ENCODE peak calls at places on chromosomes 6 and 20, in four cellular contexts. B is GM12891, X is GM12878, L is SK-N-SH. V is an unnamed sample.
A peak's percentile ranks its signal among the peaks of the same experiment; 100 is the strongest.

GRCh38 chr6:106750146-106750900 is 120.9 kb downstream of the QRSL1 start:
- DNase-seq in B (no peak), X (no peak), L (no peak), V (no peak)

GRCh38 chr6:3372912-3373554 is 83.8 kb downstream of the SLC22A23 start:
- DNase-seq in B (no peak), X (no peak), L (no peak), V (no peak)

GRCh38 chr6:4071330-4071729 is 7.6 kb downstream of the FAM217A start:
- DNase-seq in B (no peak), X (no peak), L (no peak), V (no peak)

GRCh38 chr20:57693670-57694329 is 16.0 kb downstream of the PMEPA1 start:
- DNase-seq in B (no peak), X (no peak), L (no peak), V (no peak)

GRCh38 chr6:20572940-20573339 is 38.7 kb downstream of the CDKAL1 start:
- DNase-seq in B (no peak), X (no peak), L (no peak), V (no peak)

GRCh38 chr6:90209527-90209926 is 87.1 kb downstream of the BACH2 start:
- DNase-seq in B (no peak), X (no peak), L (no peak), V (no peak)

GRCh38 chr6:44097782-44098317 is 29.4 kb downstream of the MRPL14 start:
- DNase-seq in B (no peak), X (no peak), L (no peak), V (no peak)

GRCh38 chr6:7821426-7821825 is 89.2 kb downstream of the TXNDC5 start:
- DNase-seq in B (no peak), X (no peak), L (no peak), V (no peak)

GRCh38 chr6:44039191-44039719 is 88.0 kb downstream of the MRPL14 start:
- DNase-seq in B (no peak), X (no peak), L (no peak), V (no peak)

GRCh38 chr6:101439790-101440189 is 46.3 kb downstream of the GRIK2 start:
- DNase-seq in B (no peak), X (no peak), L (no peak), V (no peak)

DNA sequence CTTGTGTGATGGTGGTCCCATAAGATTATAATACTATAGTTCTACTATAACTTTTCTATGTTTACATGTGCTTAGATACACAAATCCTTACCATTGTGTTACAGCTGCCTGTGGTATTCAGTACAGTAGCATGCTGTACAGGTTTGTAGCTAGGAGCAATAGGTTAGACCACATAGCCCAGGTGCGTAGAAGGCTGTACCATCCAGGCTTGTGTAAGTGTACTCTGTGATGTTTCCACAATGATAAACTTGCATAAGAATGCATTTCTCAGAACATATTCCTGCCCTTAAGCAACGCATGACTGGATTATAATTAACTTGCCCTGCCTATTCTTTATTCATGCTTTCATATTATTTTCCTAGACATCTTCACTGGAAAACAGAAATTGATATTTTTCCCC is 7.0 kb upstream of the CTAGE9 start:
- DNase-seq in B (no peak), X (no peak), L (no peak), V (no peak)
- TF ChIP-seq TAF1 in B (no peak), X (no peak), L (no peak), V (no peak)

GRCh38 chr6:27864906-27865883 is 47.0 kb downstream of the OR2B2 start:
- DNase-seq in B (peak; percentile 43), X (peak; percentile 99), L (peak; percentile 85), V (peak; percentile 51)
- TF ChIP-seq TAF1 in B (no peak), X (peak; percentile 33), L (peak; percentile 69), V (no peak)

GRCh38 chr6:49457771-49458170 is 5.3 kb downstream of the MMUT start:
- DNase-seq in B (no peak), X (no peak), L (no peak), V (no peak)
- TF ChIP-seq TAF1 in B (no peak), X (no peak), L (no peak), V (no peak)

DNA sequence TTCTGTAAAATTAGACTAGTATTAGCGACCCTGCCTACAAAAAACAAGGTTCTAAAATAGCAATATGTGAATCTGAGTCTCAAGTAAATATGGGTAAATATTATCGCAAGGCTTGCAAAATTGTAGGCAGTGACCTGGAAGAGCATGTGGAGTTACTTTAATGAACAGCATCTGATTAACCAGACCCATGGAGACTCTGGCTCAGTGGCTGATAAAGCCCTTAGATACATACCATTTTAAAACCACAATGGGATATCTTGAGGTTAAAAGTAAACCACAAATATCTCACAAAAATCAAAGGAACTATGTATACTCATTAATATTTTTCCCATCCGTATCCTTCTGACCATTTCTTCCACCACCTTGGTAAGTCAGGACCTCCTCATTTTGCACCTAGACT is 187.0 kb downstream of the MTFR2 start:
- DNase-seq in B (no peak), X (no peak), L (no peak), V (no peak)
- TF ChIP-seq TAF1 in B (no peak), X (no peak), L (no peak), V (no peak)

GRCh38 chr6:40506956-40507355 is 80.2 kb downstream of the LRFN2 start:
- DNase-seq in B (no peak), X (no peak), L (no peak), V (no peak)
- TF ChIP-seq TAF1 in B (no peak), X (no peak), L (no peak), V (no peak)

GRCh38 chr20:46073443-46073842 is 16.3 kb downstream of the NCOA5 start:
- DNase-seq in B (no peak), X (no peak), L (no peak), V (no peak)

GRCh38 chr20:46074006-46074405 is 15.8 kb downstream of the NCOA5 start:
- DNase-seq in B (no peak), X (no peak), L (no peak), V (no peak)

GRCh38 chr20:46070215-46070910 is 19.4 kb downstream of the NCOA5 start:
- DNase-seq in B (no peak), X (no peak), L (no peak), V (no peak)

GRCh38 chr20:46073024-46073423 is 16.7 kb downstream of the NCOA5 start:
- DNase-seq in B (no peak), X (no peak), L (no peak), V (no peak)

GRCh38 chr20:46071573-46071972 is 18.2 kb downstream of the NCOA5 start:
- DNase-seq in B (no peak), X (no peak), L (no peak), V (no peak)
- TF ChIP-seq TAF1 in B (no peak), X (no peak), L (no peak), V (no peak)

DNA sequence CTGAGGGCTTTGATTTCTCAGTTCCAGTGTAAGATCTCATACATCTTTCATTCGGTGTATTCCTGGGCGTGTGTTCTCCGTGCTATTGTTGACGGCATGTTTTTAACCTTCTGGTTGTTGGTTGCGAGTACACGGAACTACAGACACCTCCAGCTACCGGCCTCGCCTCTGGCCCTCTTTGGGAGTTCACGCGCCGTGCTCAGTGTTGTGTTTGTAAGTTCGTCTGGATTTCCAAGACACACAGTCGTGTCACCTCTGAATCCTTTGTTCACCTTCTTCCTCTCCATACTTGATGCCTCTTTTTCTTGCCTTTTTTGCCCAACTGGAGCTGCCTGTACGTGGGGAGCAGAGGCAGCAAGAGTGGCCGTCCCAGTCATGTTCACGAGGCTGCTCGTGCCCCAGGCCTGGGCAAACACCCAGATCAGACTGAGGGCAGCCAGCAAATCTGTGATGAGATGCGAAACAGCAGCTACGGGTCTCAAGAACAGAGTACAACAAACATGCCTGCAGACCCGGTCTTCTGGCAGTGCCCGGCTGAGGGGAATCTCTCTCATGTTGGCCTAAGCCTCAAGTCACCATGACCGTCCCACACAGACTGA is 92.7 kb downstream of the TAF4 start:
- DNase-seq in B (no peak), X (no peak), L (no peak), V (no peak)
- TF ChIP-seq TAF1 in B (no peak), X (no peak), L (no peak), V (no peak)

GRCh38 chr6:19298422-19298821 is 538.7 kb upstream of the ID4 start:
- DNase-seq in B (no peak), X (no peak), L (no peak), V (no peak)

GRCh38 chr6:19301980-19302379 is 535.2 kb upstream of the ID4 start:
- DNase-seq in B (no peak), X (no peak), L (no peak), V (no peak)

GRCh38 chr6:19303381-19303780 is 533.8 kb upstream of the ID4 start:
- DNase-seq in B (no peak), X (no peak), L (no peak), V (no peak)

GRCh38 chr6:19297880-19298279 is 539.3 kb upstream of the ID4 start:
- DNase-seq in B (no peak), X (no peak), L (no peak), V (no peak)
- TF ChIP-seq TAF1 in B (no peak), X (no peak), L (no peak), V (no peak)

GRCh38 chr6:1611322-1611571 is 1.5 kb downstream of the FOXC1 start:
- DNase-seq in B (no peak), X (no peak), L (peak; percentile 86), V (no peak)
- TF ChIP-seq TAF1 in B (no peak), X (no peak), L (no peak), V (no peak)

GRCh38 chr6:163956571-163957407 is 542.3 kb downstream of the QKI start:
- DNase-seq in B (peak; percentile 61), X (peak; percentile 34), L (peak; percentile 80), V (peak; percentile 59)

GRCh38 chr6:163955131-163955530 is 540.6 kb downstream of the QKI start:
- DNase-seq in B (no peak), X (no peak), L (no peak), V (no peak)

GRCh38 chr6:163955752-163956151 is 541.2 kb downstream of the QKI start:
- DNase-seq in B (no peak), X (no peak), L (no peak), V (no peak)

GRCh38 chr6:163960128-163960527 is 545.6 kb downstream of the QKI start:
- DNase-seq in B (no peak), X (no peak), L (no peak), V (no peak)

DNA sequence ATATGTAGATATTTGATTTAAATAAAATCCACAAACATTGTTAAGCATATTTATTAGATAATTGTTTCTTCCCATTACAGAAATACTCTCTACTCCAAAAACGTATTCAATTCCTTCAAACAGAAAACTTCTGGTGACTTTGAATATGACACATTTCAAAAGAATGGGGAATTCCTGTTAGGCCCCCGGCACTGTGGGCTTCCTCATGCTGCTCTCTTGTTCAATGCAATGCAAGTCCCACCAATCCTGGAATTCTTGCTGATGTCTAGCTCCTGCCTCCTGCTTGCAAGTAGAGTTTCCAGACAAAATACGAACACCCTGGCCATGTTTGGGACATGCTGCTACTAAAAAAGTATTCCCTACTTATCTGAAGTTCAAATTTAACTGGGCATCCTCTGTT is 544.1 kb downstream of the QKI start:
- DNase-seq in B (no peak), X (no peak), L (no peak), V (no peak)
- TF ChIP-seq TAF1 in B (no peak), X (no peak), L (no peak), V (no peak)